ENCODE peak calls at places on chromosomes 6 and 20, in seven cellular contexts. U is T-helper 1 cell, P is EL, R is cardiac muscle cell, X is GDM1, V is left kidney, B is activated gamma-delta T cell treated with Interleukin-2 at 50 U/mL for 16 hours. D is an unnamed sample.

GRCh38 chr6:22598386-22598785 is 29.0 kb downstream of the HDGFL1 start:
- DNase-seq in P (no peak), V (peak), X (no peak), R (no peak), B (no peak), U (no peak), D (no peak)

GRCh38 chr20:48538058-48538825 is 289.6 kb downstream of the PREX1 start:
- DNase-seq in U (no peak), V (peak), P (peak), B (no peak), X (no peak), R (peak), D (no peak)

GRCh38 chr20:33945391-33946079 is 48.2 kb upstream of the RALY start:
- DNase-seq in V (no peak), U (no peak), P (peak), R (no peak), B (no peak), X (no peak), D (no peak)

GRCh38 chr20:7981374-7981773 is 38.2 kb downstream of the TMX4 start:
- DNase-seq in R (no peak), U (no peak), P (no peak), B (no peak), X (no peak), V (no peak), D (no peak)

GRCh38 chr6:8526619-8527018 is 91.3 kb upstream of the SLC35B3 start:
- DNase-seq in P (no peak), R (no peak), X (no peak), V (no peak), B (no peak), U (no peak), D (no peak)

GRCh38 chr6:154292855-154293519 is 63.6 kb downstream of the IPCEF1 start:
- DNase-seq in V (peak), U (no peak), B (no peak), R (no peak), X (no peak), P (peak), D (no peak)

GRCh38 chr6:23325065-23325464 is 755.7 kb downstream of the HDGFL1 start:
- DNase-seq in V (no peak), U (no peak), P (no peak), X (no peak), R (no peak), B (no peak), D (no peak)

GRCh38 chr6:75211920-75212590 is 6.2 kb upstream of the COL12A1 start:
- DNase-seq in P (no peak), U (no peak), V (no peak), B (no peak), R (no peak), X (no peak), D (no peak)

GRCh38 chr6:147301070-147301469 is 96.9 kb downstream of the STXBP5 start:
- DNase-seq in P (no peak), V (no peak), R (no peak), U (no peak), X (no peak), B (no peak), D (no peak)

GRCh38 chr6:54892831-54893230 is 46.3 kb downstream of the FAM83B start:
- DNase-seq in B (no peak), R (no peak), V (no peak), U (no peak), P (peak), X (no peak), D (no peak)

D was measured in T-helper 17 cell.